ENCODE peak calls at places on chromosomes 3 and 15, in nine cellular contexts. H is stimulated activated CD8-positive, alpha-beta memory T cell treated with anti-CD3 and anti-CD28 coated beads, Interleukin-4, amount 100 ng/mL, for 4 hours; E is activated CD4-positive, CD25-positive, alpha-beta regulatory T cell; P is NAMALWA; N is hypothalamus; K is psoas muscle; Y is colonic mucosa; F is T-helper 9 cell; L is Peyer's patch. T is an unnamed sample.

GRCh38 chr3:133211449-133211848 is 173.3 kb downstream of the TMEM108 start:
- DNase-seq in Y (no peak), E (no peak), F (no peak), K (no peak), L (no peak), H (no peak), P (peak; percentile 94), N (no peak), T (no peak)

GRCh38 chr3:133821767-133822638 is 16.4 kb downstream of the SRPRB start:
- DNase-seq in K (peak; percentile 79), F (no peak), E (no peak), N (no peak), L (peak; percentile 23), Y (peak; percentile 34), H (no peak), P (peak; percentile 32), T (no peak)

GRCh38 chr15:80749589-80749988 is 29.6 kb upstream of the CEMIP start:
- DNase-seq in K (no peak), F (no peak), E (no peak), P (no peak), N (no peak), L (no peak), H (no peak), Y (no peak), T (no peak)

GRCh38 chr3:133812872-133813271 is 7.3 kb downstream of the SRPRB start:
- DNase-seq in Y (no peak), F (no peak), P (no peak), H (no peak), E (no peak), K (no peak), N (no peak), L (no peak), T (no peak)

GRCh38 chr3:143139786-143140185 is 20.2 kb downstream of the CHST2 start:
- DNase-seq in H (no peak), N (no peak), F (no peak), E (no peak), P (no peak), Y (no peak), L (no peak), K (peak; percentile 59), T (no peak)

GRCh38 chr15:59160880-59161593 is 45.6 kb upstream of the LDHAL6B start:
- DNase-seq in E (no peak), K (no peak), Y (no peak), P (peak; percentile 71), H (no peak), F (no peak), L (no peak), N (no peak), T (peak; percentile 11)

GRCh38 chr15:40743921-40744809 is 10.9 kb downstream of the RMDN3 start:
- DNase-seq in N (no peak), H (peak; percentile 60), Y (peak; percentile 22), E (peak; percentile 12), K (no peak), P (no peak), L (no peak), F (peak; percentile 55), T (no peak)

GRCh38 chr3:134332344-134332743 is 41.9 kb downstream of the AMOTL2 start:
- DNase-seq in F (no peak), H (no peak), P (no peak), L (no peak), E (no peak), Y (no peak), K (peak; percentile 13), N (no peak), T (no peak)

GRCh38 chr3:143897558-143898305 is 49.5 kb upstream of the SLC9A9 start:
- DNase-seq in F (no peak), K (no peak), H (no peak), N (no peak), Y (no peak), P (no peak), L (no peak), E (no peak), T (no peak)

GRCh38 chr3:128496019-128496601 is 3.1 kb upstream of the GATA2 start:
- DNase-seq in H (no peak), E (no peak), N (no peak), F (no peak), K (no peak), P (no peak), L (no peak), Y (no peak), T (no peak)

GRCh38 chr3:125128861-125129501 is 73.2 kb upstream of the HEG1 start:
- DNase-seq in F (no peak), P (no peak), E (no peak), K (no peak), Y (no peak), N (no peak), H (no peak), L (no peak), T (no peak)

GRCh38 chr15:50148362-50148963 is 29.4 kb upstream of the ATP8B4 start:
- DNase-seq in F (no peak), Y (peak; percentile 32), H (no peak), P (peak; percentile 5), K (no peak), E (no peak), N (no peak), L (no peak), T (peak; percentile 15)

GRCh38 chr3:3200632-3201212 is 21.2 kb upstream of the CRBN start:
- DNase-seq in K (no peak), F (no peak), H (no peak), N (peak; percentile 13), L (peak; percentile 45), Y (peak; percentile 38), P (peak; percentile 61), E (no peak), T (peak; percentile 16)

GRCh38 chr3:39705351-39705900 is 104.0 kb upstream of the MYRIP start:
- DNase-seq in E (no peak), Y (no peak), N (no peak), H (no peak), K (no peak), L (no peak), F (no peak), P (no peak), T (no peak)